ENCODE peak calls at places on chromosomes 4 and X, in four cellular contexts. X is GM12891, P is GM12878, W is K562. B is an unnamed sample.

GRCh38 chr4:2058264-2059033 is 678 bp upstream of the NAT8L start:
- DNase-seq in P (no peak), W (peak), X (no peak), B (no peak)

GRCh38 chr4:183256756-183257385 is 63.2 kb downstream of the CLDN22 start:
- DNase-seq in W (peak), P (no peak), X (peak), B (no peak)

GRCh38 chr4:153345011-153345981 is 808 bp downstream of the MND1 start:
- DNase-seq in X (no peak), W (peak), P (no peak), B (peak)

GRCh38 chr4:87469390-87469789 is 47.0 kb downstream of the NUDT9 start:
- DNase-seq in W (no peak), X (no peak), P (no peak), B (no peak)

GRCh38 chrX:34903316-34903715 is 39.3 kb upstream of the FAM47B start:
- DNase-seq in W (no peak), P (no peak), X (no peak), B (no peak)

GRCh38 chr4:26860922-26861433 is 337 bp downstream of the STIM2 start:
- DNase-seq in X (peak), P (no peak), W (no peak), B (no peak)

GRCh38 chr4:153771058-153771457 is 11.2 kb upstream of the RNF175 start:
- DNase-seq in X (no peak), W (no peak), P (no peak), B (no peak)

GRCh38 chr4:83071116-83071515 is 36.1 kb downstream of the COPS4 start:
- DNase-seq in P (no peak), W (no peak), X (no peak), B (no peak)

GRCh38 chr4:150038335-150039076 is 39.7 kb upstream of the DCLK2 start:
- DNase-seq in X (no peak), P (peak), W (no peak), B (no peak)

GRCh38 chrX:97968376-97969104 is 1084.8 kb downstream of the RPA4 start:
- DNase-seq in W (no peak), X (no peak), P (no peak), B (no peak)

GRCh38 chr4:174255790-174256189 is 27.7 kb downstream of the FBXO8 start:
- DNase-seq in W (peak), P (no peak), X (no peak), B (no peak)

GRCh38 chr4:169410839-169411770 is 140.3 kb upstream of the SH3RF1 start:
- DNase-seq in X (peak), W (no peak), P (peak), B (peak)

GRCh38 chrX:104307341-104307740 is 52.6 kb upstream of the ESX1 start:
- DNase-seq in P (no peak), X (no peak), W (no peak), B (no peak)

GRCh38 chr4:65658117-65658516 is 12.2 kb downstream of the EPHA5 start:
- DNase-seq in W (no peak), X (no peak), P (no peak), B (no peak)

GRCh38 chr4:150546286-150546685 is 35.7 kb upstream of the MAB21L2 start:
- DNase-seq in X (no peak), W (no peak), P (no peak), B (no peak)

GRCh38 chr4:176339936-176340761 is 20.4 kb downstream of the SPCS3 start:
- DNase-seq in P (no peak), X (no peak), W (no peak), B (no peak)

GRCh38 chr4:127965803-127966175 is 583 bp downstream of the ABHD18 start:
- DNase-seq in W (peak), X (peak), P (peak), B (no peak)

GRCh38 chr4:48343531-48343930 is 2.2 kb downstream of the SLAIN2 start:
- DNase-seq in W (peak), X (no peak), P (no peak), B (no peak)

GRCh38 chr4:71855944-71856343 is 72.1 kb upstream of the GC start:
- DNase-seq in W (peak), X (no peak), P (no peak), B (no peak)

DNA sequence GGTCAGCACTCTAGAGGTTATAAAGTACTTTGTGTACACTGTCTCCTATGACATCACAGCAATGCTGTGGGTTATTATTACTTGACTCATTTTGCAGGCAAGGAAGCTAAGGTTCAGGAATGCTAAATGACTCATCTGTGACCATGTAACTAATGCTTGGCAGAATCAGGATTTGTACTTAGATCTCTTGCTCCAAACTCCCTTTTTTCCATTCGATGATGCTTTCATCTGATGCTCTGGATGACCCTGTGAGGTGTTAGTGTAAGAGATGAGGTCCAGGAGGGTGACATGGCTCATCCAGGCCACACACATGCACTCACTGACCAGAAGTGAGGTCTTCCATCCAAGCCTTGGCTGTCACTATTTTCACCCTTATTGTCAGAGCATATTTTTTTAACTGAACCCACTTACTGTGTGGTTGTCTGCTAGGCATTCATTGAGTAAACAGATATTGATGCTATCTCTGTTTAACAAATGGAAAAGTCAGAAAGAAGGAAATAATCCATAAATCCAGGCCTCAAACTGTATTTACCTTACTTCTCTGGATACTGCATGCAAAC is 59.0 kb downstream of the RHOH start:
- DNase-seq in P (no peak), X (no peak), W (peak), B (no peak)
- TF ChIP-seq SPI1 in P (no peak), X (no peak), W (no peak), B (no peak)

GRCh38 chr4:8090312-8090711 is 68.3 kb downstream of the ABLIM2 start:
- DNase-seq in X (no peak), W (no peak), P (no peak), B (no peak)
- TF ChIP-seq SPI1 in X (no peak), W (no peak), P (no peak), B (no peak)

GRCh38 chr4:107854326-107855030 is 29.7 kb downstream of the SGMS2 start:
- DNase-seq in X (no peak), W (no peak), P (no peak), B (no peak)

GRCh38 chr4:107858158-107858742 is 33.5 kb downstream of the SGMS2 start:
- DNase-seq in P (no peak), X (no peak), W (no peak), B (no peak)

GRCh38 chr4:107855723-107856122 is 31.0 kb downstream of the SGMS2 start:
- DNase-seq in P (no peak), W (no peak), X (no peak), B (no peak)

GRCh38 chr4:107857741-107858140 is 33.0 kb downstream of the SGMS2 start:
- DNase-seq in X (no peak), W (no peak), P (no peak), B (no peak)

DNA sequence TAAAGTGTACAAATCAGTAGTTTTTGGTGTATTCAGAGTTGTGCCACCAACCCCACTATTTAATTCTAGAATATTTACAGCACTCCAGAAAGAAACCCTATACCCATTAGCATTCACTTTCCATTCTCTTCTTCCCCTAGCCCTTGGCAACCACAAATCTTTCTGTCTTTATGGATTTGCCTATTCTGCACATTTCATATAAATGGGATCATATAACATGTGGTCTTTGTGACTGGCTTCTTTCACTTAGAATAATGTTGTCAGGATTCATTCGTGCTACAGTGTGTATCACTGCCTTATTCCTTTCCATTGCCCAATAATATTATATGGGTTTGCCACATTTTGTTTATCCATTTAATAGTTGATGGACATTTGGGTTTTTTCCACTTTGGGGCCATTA is 32.2 kb downstream of the SGMS2 start:
- DNase-seq in W (no peak), P (no peak), X (no peak), B (no peak)
- TF ChIP-seq SPI1 in W (no peak), P (no peak), X (no peak), B (no peak)

GRCh38 chr4:3784469-3785291 is 18.5 kb downstream of the ADRA2C start:
- DNase-seq in X (no peak), W (no peak), P (no peak), B (no peak)
- TF ChIP-seq SPI1 in X (no peak), W (no peak), P (no peak), B (no peak)

B was measured in HL-60.